ENCODE peak calls at places on chromosomes 12 and 14, in four cellular contexts. One of them, this sample, is unnamed.

GRCh38 chr12:117148642-117149041 is 41.6 kb downstream of the FBXO21 start:
- DNase-seq in IMR-90: no peak
- DNase-seq in stimulated activated CD4-positive, alpha-beta T cell treated with anti-CD3 and anti-CD28 coated beads, Interleukin-4, amount 100 ng/mL, for 24 hours: peak; percentile 22
- DNase-seq in naive thymus-derived CD8-positive, alpha-beta T cell: no peak
- DNase-seq in this sample: no peak

GRCh38 chr12:26528943-26529342 is 304.1 kb downstream of the ITPR2 start:
- DNase-seq in naive thymus-derived CD8-positive, alpha-beta T cell: no peak
- DNase-seq in IMR-90: no peak
- DNase-seq in stimulated activated CD4-positive, alpha-beta T cell treated with anti-CD3 and anti-CD28 coated beads, Interleukin-4, amount 100 ng/mL, for 24 hours: no peak
- DNase-seq in this sample: no peak

GRCh38 chr14:71139058-71139946 is 232.0 kb downstream of the PCNX1 start:
- DNase-seq in IMR-90: peak; percentile 48
- DNase-seq in stimulated activated CD4-positive, alpha-beta T cell treated with anti-CD3 and anti-CD28 coated beads, Interleukin-4, amount 100 ng/mL, for 24 hours: peak; percentile 64
- DNase-seq in naive thymus-derived CD8-positive, alpha-beta T cell: peak; percentile 36
- DNase-seq in this sample: peak; percentile 67

GRCh38 chr14:98997526-98998205 is 274.3 kb downstream of the BCL11B start:
- DNase-seq in stimulated activated CD4-positive, alpha-beta T cell treated with anti-CD3 and anti-CD28 coated beads, Interleukin-4, amount 100 ng/mL, for 24 hours: no peak
- DNase-seq in IMR-90: no peak
- DNase-seq in naive thymus-derived CD8-positive, alpha-beta T cell: no peak
- DNase-seq in this sample: no peak

GRCh38 chr12:104733717-104734175 is 224.3 kb downstream of the SLC41A2 start:
- DNase-seq in IMR-90: no peak
- DNase-seq in stimulated activated CD4-positive, alpha-beta T cell treated with anti-CD3 and anti-CD28 coated beads, Interleukin-4, amount 100 ng/mL, for 24 hours: no peak
- DNase-seq in naive thymus-derived CD8-positive, alpha-beta T cell: no peak
- DNase-seq in this sample: peak; percentile 50

GRCh38 chr12:15592934-15593333 is 196.3 kb downstream of the EPS8 start:
- DNase-seq in naive thymus-derived CD8-positive, alpha-beta T cell: no peak
- DNase-seq in stimulated activated CD4-positive, alpha-beta T cell treated with anti-CD3 and anti-CD28 coated beads, Interleukin-4, amount 100 ng/mL, for 24 hours: no peak
- DNase-seq in IMR-90: no peak
- DNase-seq in this sample: no peak

GRCh38 chr14:55514819-55515470 is 65.1 kb upstream of the KTN1 start:
- DNase-seq in IMR-90: peak; percentile 87
- DNase-seq in naive thymus-derived CD8-positive, alpha-beta T cell: no peak
- DNase-seq in stimulated activated CD4-positive, alpha-beta T cell treated with anti-CD3 and anti-CD28 coated beads, Interleukin-4, amount 100 ng/mL, for 24 hours: no peak
- DNase-seq in this sample: no peak

GRCh38 chr12:2845280-2845679 is 10.4 kb upstream of the NRIP2 start:
- DNase-seq in stimulated activated CD4-positive, alpha-beta T cell treated with anti-CD3 and anti-CD28 coated beads, Interleukin-4, amount 100 ng/mL, for 24 hours: no peak
- DNase-seq in naive thymus-derived CD8-positive, alpha-beta T cell: no peak
- DNase-seq in IMR-90: peak; percentile 85
- DNase-seq in this sample: no peak

GRCh38 chr14:22814945-22815713 is at the start of gene SLC7A7:
- DNase-seq in naive thymus-derived CD8-positive, alpha-beta T cell: no peak
- DNase-seq in stimulated activated CD4-positive, alpha-beta T cell treated with anti-CD3 and anti-CD28 coated beads, Interleukin-4, amount 100 ng/mL, for 24 hours: no peak
- DNase-seq in IMR-90: no peak
- DNase-seq in this sample: no peak

GRCh38 chr12:96244826-96245225 is 50.7 kb downstream of the ELK3 start:
- DNase-seq in IMR-90: no peak
- DNase-seq in naive thymus-derived CD8-positive, alpha-beta T cell: no peak
- DNase-seq in stimulated activated CD4-positive, alpha-beta T cell treated with anti-CD3 and anti-CD28 coated beads, Interleukin-4, amount 100 ng/mL, for 24 hours: no peak
- DNase-seq in this sample: no peak

GRCh38 chr12:115916910-115917668 is 360.4 kb downstream of the MED13L start:
- DNase-seq in IMR-90: no peak
- DNase-seq in naive thymus-derived CD8-positive, alpha-beta T cell: peak; percentile 47
- DNase-seq in stimulated activated CD4-positive, alpha-beta T cell treated with anti-CD3 and anti-CD28 coated beads, Interleukin-4, amount 100 ng/mL, for 24 hours: peak; percentile 75
- DNase-seq in this sample: peak; percentile 74

GRCh38 chr12:16602412-16602811 is 3.5 kb downstream of the LMO3 start:
- DNase-seq in stimulated activated CD4-positive, alpha-beta T cell treated with anti-CD3 and anti-CD28 coated beads, Interleukin-4, amount 100 ng/mL, for 24 hours: no peak
- DNase-seq in IMR-90: no peak
- DNase-seq in naive thymus-derived CD8-positive, alpha-beta T cell: no peak
- DNase-seq in this sample: no peak

GRCh38 chr12:65362231-65362630 is 83.7 kb downstream of the MSRB3 start:
- DNase-seq in stimulated activated CD4-positive, alpha-beta T cell treated with anti-CD3 and anti-CD28 coated beads, Interleukin-4, amount 100 ng/mL, for 24 hours: no peak
- DNase-seq in naive thymus-derived CD8-positive, alpha-beta T cell: no peak
- DNase-seq in IMR-90: peak; percentile 22
- DNase-seq in this sample: no peak

GRCh38 chr12:74646831-74647230 is 109.2 kb downstream of the ATXN7L3B start:
- DNase-seq in naive thymus-derived CD8-positive, alpha-beta T cell: no peak
- DNase-seq in stimulated activated CD4-positive, alpha-beta T cell treated with anti-CD3 and anti-CD28 coated beads, Interleukin-4, amount 100 ng/mL, for 24 hours: no peak
- DNase-seq in IMR-90: no peak
- DNase-seq in this sample: no peak

GRCh38 chr14:90061849-90062794 is at the start of gene KCNK13:
- DNase-seq in naive thymus-derived CD8-positive, alpha-beta T cell: no peak
- DNase-seq in stimulated activated CD4-positive, alpha-beta T cell treated with anti-CD3 and anti-CD28 coated beads, Interleukin-4, amount 100 ng/mL, for 24 hours: no peak
- DNase-seq in IMR-90: no peak
- DNase-seq in this sample: no peak